ENCODE peak calls at places on chromosomes 3 and 15, in four cellular contexts. One of them, this sample, is unnamed.

GRCh38 chr3:111799951-111800350 is 59.1 kb upstream of the PHLDB2 start:
- DNase-seq in HepG2: no peak
- DNase-seq in K562: no peak
- DNase-seq in GM12878: no peak
- DNase-seq in this sample: no peak

GRCh38 chr15:94266789-94267188 is 35.4 kb downstream of the MCTP2 start:
- DNase-seq in K562: no peak
- DNase-seq in GM12878: no peak
- DNase-seq in HepG2: no peak
- DNase-seq in this sample: no peak

GRCh38 chr15:90889736-90890456 is 5.6 kb downstream of the FES start:
- DNase-seq in K562: no peak
- DNase-seq in HepG2: no peak
- DNase-seq in GM12878: no peak
- DNase-seq in this sample: no peak

GRCh38 chr3:58383476-58383875 is 50.2 kb downstream of the PDHB start:
- DNase-seq in GM12878: no peak
- DNase-seq in K562: no peak
- DNase-seq in HepG2: no peak
- DNase-seq in this sample: no peak

GRCh38 chr3:185549111-185549510 is 3.3 kb downstream of the LIPH start:
- DNase-seq in K562: peak; percentile 23
- DNase-seq in GM12878: no peak
- DNase-seq in HepG2: no peak
- DNase-seq in this sample: no peak

GRCh38 chr15:52295421-52295991 is at the start of gene MYO5C:
- DNase-seq in GM12878: no peak
- DNase-seq in HepG2: peak; percentile 68
- DNase-seq in K562: no peak
- DNase-seq in this sample: peak; percentile 71

GRCh38 chr15:31280037-31280830 is 46.4 kb upstream of the KLF13 start:
- DNase-seq in HepG2: peak; percentile 68
- DNase-seq in GM12878: no peak
- DNase-seq in K562: no peak
- DNase-seq in this sample: no peak

GRCh38 chr15:23642413-23643044 is 5.1 kb downstream of the MAGEL2 start:
- DNase-seq in HepG2: peak; percentile 51
- DNase-seq in K562: peak; percentile 71
- DNase-seq in GM12878: no peak
- DNase-seq in this sample: peak; percentile 57

GRCh38 chr15:41811432-41812195 is 16.3 kb upstream of the JMJD7 start:
- DNase-seq in K562: peak; percentile 85
- DNase-seq in GM12878: no peak
- DNase-seq in HepG2: peak; percentile 69
- DNase-seq in this sample: peak; percentile 74

GRCh38 chr3:188950832-188951489 is 220.8 kb upstream of the TPRG1 start:
- DNase-seq in GM12878: no peak
- DNase-seq in K562: no peak
- DNase-seq in HepG2: peak; percentile 60
- DNase-seq in this sample: no peak

DNA sequence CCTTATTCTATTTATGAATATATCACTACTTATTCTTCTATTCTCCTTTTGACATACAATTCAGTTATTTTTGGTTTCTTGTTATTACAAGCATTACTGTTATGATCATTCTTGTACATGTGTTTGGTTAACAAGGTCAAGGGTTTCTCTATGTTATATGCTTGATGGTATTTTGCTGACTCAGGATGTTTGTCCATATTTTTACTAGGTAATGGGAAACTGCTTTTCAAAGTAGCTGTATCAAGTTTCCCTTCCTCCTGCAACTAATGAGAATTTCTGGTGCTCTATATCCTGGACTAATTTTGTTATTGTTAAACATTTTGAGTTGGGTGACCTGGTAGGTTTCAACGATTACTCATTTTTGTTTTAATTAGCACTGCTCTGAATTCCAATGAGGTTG is 841.0 kb downstream of the OTOL1 start:
- DNase-seq in HepG2: no peak
- DNase-seq in K562: no peak
- DNase-seq in GM12878: no peak
- DNase-seq in this sample: no peak
- TF ChIP-seq SP1 in HepG2: no peak
- TF ChIP-seq SP1 in K562: no peak
- TF ChIP-seq SP1 in GM12878: no peak
- TF ChIP-seq SP1 in this sample: no peak

DNA sequence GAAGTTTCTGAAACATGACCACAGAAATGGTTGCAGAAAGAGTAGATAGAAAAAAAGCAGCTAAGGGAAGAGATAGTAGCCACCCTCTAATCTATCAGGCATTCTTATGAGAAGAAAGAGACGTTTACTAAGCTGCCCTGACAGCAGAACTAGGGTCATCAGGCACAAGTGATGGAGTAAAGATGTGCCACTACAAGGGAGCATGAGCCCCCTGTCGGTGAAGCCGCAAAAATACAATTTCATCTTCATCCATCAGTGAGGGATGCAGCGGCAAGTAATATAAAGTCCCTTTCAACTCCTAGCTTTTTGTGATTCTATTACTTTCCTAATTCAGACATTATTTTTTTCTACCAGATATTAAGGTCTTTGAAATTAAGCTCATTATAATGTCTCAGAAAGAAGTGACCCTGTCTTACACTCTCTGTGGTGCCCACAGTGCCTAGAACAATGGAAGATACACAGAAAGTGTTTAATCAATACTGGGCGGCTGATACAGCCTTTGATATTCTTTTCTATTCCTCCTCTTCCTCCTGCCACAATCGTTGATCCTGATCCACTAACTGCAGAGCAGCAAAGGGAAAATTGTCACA is 651.6 kb downstream of the NTRK3 start:
- DNase-seq in K562: peak; percentile 38
- DNase-seq in HepG2: no peak
- DNase-seq in GM12878: no peak
- DNase-seq in this sample: peak; percentile 35
- TF ChIP-seq FOXK2 in K562: no peak
- TF ChIP-seq FOXK2 in HepG2: no peak
- TF ChIP-seq FOXK2 in GM12878: no peak
- TF ChIP-seq FOXK2 in this sample: no peak

GRCh38 chr15:79167776-79168175 is 77.2 kb upstream of the RASGRF1 start:
- DNase-seq in GM12878: no peak
- DNase-seq in K562: no peak
- DNase-seq in HepG2: no peak
- DNase-seq in this sample: no peak

GRCh38 chr15:79170256-79170664 is 79.7 kb upstream of the RASGRF1 start:
- DNase-seq in GM12878: no peak
- DNase-seq in K562: peak; percentile 37
- DNase-seq in HepG2: no peak
- DNase-seq in this sample: no peak

GRCh38 chr15:79171320-79172031 is 80.9 kb upstream of the RASGRF1 start:
- DNase-seq in K562: no peak
- DNase-seq in GM12878: no peak
- DNase-seq in HepG2: no peak
- DNase-seq in this sample: no peak

GRCh38 chr15:79168922-79169322 is 78.3 kb upstream of the RASGRF1 start:
- DNase-seq in GM12878: no peak
- DNase-seq in HepG2: peak; percentile 74
- DNase-seq in K562: peak; percentile 25
- DNase-seq in this sample: peak; percentile 53

GRCh38 chr15:79169531-79170123 is 79.0 kb upstream of the RASGRF1 start:
- DNase-seq in GM12878: no peak
- DNase-seq in HepG2: no peak
- DNase-seq in K562: no peak
- DNase-seq in this sample: no peak
- TF ChIP-seq SP1 in GM12878: no peak
- TF ChIP-seq SP1 in HepG2: no peak
- TF ChIP-seq SP1 in K562: no peak
- TF ChIP-seq SP1 in this sample: no peak

DNA sequence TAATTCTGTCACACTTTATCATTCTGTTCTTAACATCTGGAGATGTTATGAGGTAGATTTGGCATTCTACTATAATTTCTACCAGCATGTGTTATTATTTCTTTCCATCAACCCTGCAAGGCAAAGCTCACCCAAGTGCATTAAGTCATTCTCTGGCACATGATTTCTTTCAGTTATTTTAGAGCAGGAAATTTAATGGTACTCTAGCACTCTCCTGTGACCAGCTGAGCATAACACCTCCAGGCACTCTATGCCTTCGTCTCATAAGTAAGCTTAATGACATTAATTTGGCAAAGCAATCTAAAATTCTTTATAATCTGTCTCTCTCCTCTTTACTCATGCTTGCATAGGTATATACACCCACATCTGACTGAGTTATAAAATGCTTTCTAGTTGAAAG is 300.2 kb upstream of the GPR149 start:
- DNase-seq in K562: no peak
- DNase-seq in GM12878: no peak
- DNase-seq in HepG2: no peak
- DNase-seq in this sample: no peak
- TF ChIP-seq FOXK2 in K562: no peak
- TF ChIP-seq FOXK2 in GM12878: no peak
- TF ChIP-seq FOXK2 in HepG2: no peak
- TF ChIP-seq FOXK2 in this sample: no peak

GRCh38 chr3:41045491-41045890 is 153.8 kb upstream of the CTNNB1 start:
- DNase-seq in GM12878: no peak
- DNase-seq in HepG2: no peak
- DNase-seq in K562: no peak
- DNase-seq in this sample: no peak
- TF ChIP-seq SP1 in GM12878: no peak
- TF ChIP-seq SP1 in HepG2: no peak
- TF ChIP-seq SP1 in K562: no peak
- TF ChIP-seq SP1 in this sample: no peak

GRCh38 chr3:98530676-98531075 is 1.1 kb upstream of the GPR15 start:
- DNase-seq in K562: no peak
- DNase-seq in HepG2: no peak
- DNase-seq in GM12878: no peak
- DNase-seq in this sample: no peak

GRCh38 chr3:98531622-98532274 is at the start of gene GPR15:
- DNase-seq in HepG2: no peak
- DNase-seq in K562: no peak
- DNase-seq in GM12878: no peak
- DNase-seq in this sample: no peak

GRCh38 chr3:98532709-98533571 is 1.2 kb downstream of the GPR15 start:
- DNase-seq in GM12878: no peak
- DNase-seq in K562: no peak
- DNase-seq in HepG2: no peak
- DNase-seq in this sample: no peak

GRCh38 chr3:98534168-98534567 is 2.4 kb downstream of the GPR15 start:
- DNase-seq in HepG2: no peak
- DNase-seq in K562: no peak
- DNase-seq in GM12878: no peak
- DNase-seq in this sample: no peak

DNA sequence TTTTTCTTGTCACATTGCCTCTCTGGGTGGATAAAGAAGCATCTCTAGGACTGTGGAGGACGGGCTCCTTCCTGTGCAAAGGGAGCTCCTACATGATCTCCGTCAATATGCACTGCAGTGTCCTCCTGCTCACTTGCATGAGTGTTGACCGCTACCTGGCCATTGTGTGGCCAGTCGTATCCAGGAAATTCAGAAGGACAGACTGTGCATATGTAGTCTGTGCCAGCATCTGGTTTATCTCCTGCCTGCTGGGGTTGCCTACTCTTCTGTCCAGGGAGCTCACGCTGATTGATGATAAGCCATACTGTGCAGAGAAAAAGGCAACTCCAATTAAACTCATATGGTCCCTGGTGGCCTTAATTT is 478 bp downstream of the GPR15 start:
- DNase-seq in GM12878: no peak
- DNase-seq in K562: no peak
- DNase-seq in HepG2: no peak
- DNase-seq in this sample: no peak
- TF ChIP-seq FOXK2 in GM12878: no peak
- TF ChIP-seq FOXK2 in K562: no peak
- TF ChIP-seq FOXK2 in HepG2: no peak
- TF ChIP-seq FOXK2 in this sample: no peak

DNA sequence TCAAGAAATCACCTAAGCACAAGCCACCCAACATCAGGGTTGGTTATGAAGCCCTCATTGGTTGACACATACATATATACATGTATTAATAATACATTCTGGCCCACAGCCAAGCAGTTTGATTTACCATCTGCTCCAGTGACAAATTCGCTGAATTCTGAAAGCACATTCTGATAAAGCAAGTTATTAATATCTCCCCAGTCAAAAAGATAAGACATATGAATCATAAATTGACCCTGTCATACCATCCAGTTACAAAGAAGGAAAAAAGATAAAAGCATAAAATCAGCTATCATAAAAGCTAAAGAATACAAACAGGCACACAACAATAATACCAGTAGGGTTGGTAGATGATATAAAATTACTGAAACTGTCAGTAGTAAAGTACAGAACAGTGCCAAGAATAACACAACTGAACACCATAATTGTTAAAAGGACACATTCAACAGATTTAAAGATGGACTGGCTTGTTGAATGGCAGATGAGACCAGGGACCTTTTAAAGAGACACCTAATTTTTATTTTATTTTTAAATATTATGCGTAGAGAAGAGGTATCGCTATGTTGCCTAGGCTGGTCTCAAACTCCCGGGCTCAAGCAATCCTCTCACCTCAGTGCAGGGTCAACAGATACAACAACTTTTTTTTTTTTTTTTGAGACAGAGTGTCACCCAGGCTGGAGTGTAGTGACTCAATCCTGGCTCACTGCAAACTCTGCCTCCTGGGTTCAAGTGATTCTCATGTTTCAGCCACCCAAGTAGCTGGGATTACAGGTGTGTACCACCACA is 7.7 kb downstream of the SNX4 start:
- DNase-seq in GM12878: peak; percentile 26
- DNase-seq in HepG2: no peak
- DNase-seq in K562: no peak
- DNase-seq in this sample: no peak
- TF ChIP-seq SP1 in GM12878: no peak
- TF ChIP-seq SP1 in HepG2: no peak
- TF ChIP-seq SP1 in K562: no peak
- TF ChIP-seq SP1 in this sample: no peak

GRCh38 chr3:53744351-53744750 is 101.9 kb downstream of the CHDH start:
- DNase-seq in HepG2: no peak
- DNase-seq in K562: no peak
- DNase-seq in GM12878: no peak
- DNase-seq in this sample: peak; percentile 28
- TF ChIP-seq FOXK2 in HepG2: no peak
- TF ChIP-seq FOXK2 in K562: no peak
- TF ChIP-seq FOXK2 in GM12878: no peak
- TF ChIP-seq FOXK2 in this sample: no peak

This sample was measured in HEK293T.